ENCODE peak calls at places on chromosome 5, in four cellular contexts. A is GM12878, W is A549, P is endothelial cell of umbilical vein. D is an unnamed sample.

GRCh38 chr5:94618493-94619328 is at the start of the genes KIAA0825 and SLF1:
- DNase-seq in A (peak; percentile 39), W (peak; percentile 85), P (peak; percentile 91), D (peak; percentile 91)

GRCh38 chr5:95995947-95996489 is 34.4 kb upstream of the ELL2 start:
- DNase-seq in A (no peak), W (no peak), P (no peak), D (no peak)

GRCh38 chr5:160290751-160291150 is 21.6 kb downstream of the CCNJL start:
- DNase-seq in A (no peak), W (no peak), P (no peak), D (peak; percentile 71)

GRCh38 chr5:114449836-114450515 is 88.1 kb downstream of the KCNN2 start:
- DNase-seq in A (peak; percentile 60), W (peak; percentile 57), P (peak; percentile 63), D (peak; percentile 61)

GRCh38 chr5:83844320-83845068 is 123.8 kb upstream of the HAPLN1 start:
- DNase-seq in A (peak; percentile 79), W (peak; percentile 2), P (no peak), D (peak; percentile 22)

GRCh38 chr5:54150841-54151240 is 159.5 kb downstream of the ARL15 start:
- DNase-seq in A (no peak), W (no peak), P (no peak), D (no peak)

GRCh38 chr5:75037106-75037505 is 15.3 kb downstream of the GCNT4 start:
- DNase-seq in A (no peak), W (peak; percentile 52), P (peak; percentile 12), D (peak; percentile 11)

GRCh38 chr5:13987843-13988464 is 43.5 kb upstream of the DNAH5 start:
- DNase-seq in A (no peak), W (peak; percentile 71), P (peak; percentile 64), D (peak; percentile 62)

GRCh38 chr5:14011089-14012004 is 66.9 kb upstream of the DNAH5 start:
- DNase-seq in A (no peak), W (peak; percentile 64), P (peak; percentile 89), D (peak; percentile 86)

GRCh38 chr5:131525805-131526204 is 109.2 kb downstream of the RAPGEF6 start:
- DNase-seq in A (no peak), W (no peak), P (no peak), D (peak; percentile 63)

GRCh38 chr5:177393990-177394389 is 6.5 kb downstream of the PFN3 start:
- DNase-seq in A (no peak), W (no peak), P (no peak), D (no peak)

GRCh38 chr5:179142434-179143198 is 82.4 kb downstream of the ZNF354C start:
- DNase-seq in A (no peak), W (no peak), P (no peak), D (no peak)

GRCh38 chr5:116142495-116142894 is 57.7 kb downstream of the COMMD10 start:
- DNase-seq in A (no peak), W (no peak), P (no peak), D (no peak)

GRCh38 chr5:116133281-116133680 is 48.5 kb downstream of the COMMD10 start:
- DNase-seq in A (no peak), W (no peak), P (no peak), D (no peak)

GRCh38 chr5:116135344-116135743 is 50.5 kb downstream of the COMMD10 start:
- DNase-seq in A (peak; percentile 38), W (no peak), P (no peak), D (peak; percentile 5)

DNA sequence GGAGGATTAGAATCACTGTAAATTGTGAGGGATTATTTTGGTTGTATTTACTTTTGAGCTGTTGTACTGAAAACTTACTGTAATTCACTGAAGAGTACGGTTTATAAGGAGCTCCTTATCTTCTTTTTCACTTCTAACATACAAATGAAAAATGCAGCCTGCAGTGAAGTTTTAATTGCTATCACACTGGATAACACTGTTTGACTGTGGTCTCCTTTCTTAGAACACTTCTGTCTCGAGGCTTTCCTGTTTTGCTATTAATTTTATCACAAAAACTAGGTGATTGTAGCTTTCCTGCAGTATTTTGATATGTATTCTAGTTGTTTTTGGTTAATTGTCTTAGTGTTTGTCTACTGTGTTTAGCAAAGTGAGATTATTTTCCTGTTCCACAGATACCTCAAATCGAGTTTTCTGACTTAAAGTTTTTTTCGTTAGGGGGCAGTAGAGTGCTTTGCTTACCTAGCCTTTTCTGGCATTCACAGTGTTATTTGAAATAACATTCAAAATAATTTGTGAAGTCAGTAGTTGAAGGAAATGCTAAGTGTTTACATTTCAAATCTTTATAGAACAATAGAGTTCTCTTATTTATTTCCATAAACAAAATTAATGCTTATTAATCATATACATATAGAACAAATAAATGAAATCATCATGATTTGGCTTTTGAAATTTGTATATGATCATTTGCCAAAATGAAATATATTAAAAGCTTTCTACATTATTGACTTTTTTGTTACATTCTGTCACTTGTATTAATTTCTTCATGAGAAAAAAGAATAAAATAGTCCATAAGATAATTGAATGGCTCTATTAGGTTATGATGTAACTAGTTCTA is 52.9 kb downstream of the COMMD10 start:
- DNase-seq in A (peak; percentile 12), W (peak; percentile 15), P (peak; percentile 71), D (peak; percentile 59)
- TF ChIP-seq CTCF in A (peak; percentile 55), W (peak; percentile 81), P (peak; percentile 52), D (peak; percentile 49)

DNA sequence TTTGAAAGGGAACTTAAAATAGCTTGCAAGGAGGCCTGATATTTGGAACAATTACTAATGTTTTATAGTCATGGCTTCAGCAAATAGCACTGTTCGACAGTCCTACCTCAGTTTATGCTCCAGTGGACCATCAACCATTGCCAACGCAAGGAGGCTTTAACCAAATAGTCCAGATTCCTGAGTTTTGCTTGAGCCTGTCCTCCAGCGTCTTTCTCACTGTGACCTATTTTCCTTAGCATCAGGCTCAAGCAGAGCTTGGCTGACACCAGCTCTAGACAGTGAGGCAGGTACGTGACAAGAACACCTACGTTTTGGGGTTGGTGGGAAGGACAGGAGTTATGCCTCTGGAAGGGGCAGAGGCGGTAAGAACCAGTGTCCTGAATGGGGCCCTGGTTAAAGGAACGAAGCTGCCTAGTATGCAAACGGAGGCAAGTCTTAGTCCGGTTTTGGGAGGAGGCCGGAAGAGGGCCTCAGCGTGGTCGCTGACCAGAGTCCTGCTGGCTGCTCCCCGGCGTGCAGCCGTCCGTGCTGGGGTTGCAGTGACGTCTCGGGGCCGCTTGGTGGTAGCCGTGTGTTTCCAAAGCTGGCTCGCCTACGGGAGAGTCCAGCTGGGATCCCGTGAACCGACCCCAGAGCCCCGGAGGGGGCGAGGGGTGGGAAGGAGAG is 998 bp upstream of the FGF18 start:
- DNase-seq in A (no peak), W (peak; percentile 96), P (peak; percentile 69), D (no peak)
- H3K4me3 ChIP-seq in A (peak overlapping the region; percentile 55), W (peak overlapping the region; percentile 51), P (peak overlapping the region; percentile 23), D (no peak overlapping the region)

DNA sequence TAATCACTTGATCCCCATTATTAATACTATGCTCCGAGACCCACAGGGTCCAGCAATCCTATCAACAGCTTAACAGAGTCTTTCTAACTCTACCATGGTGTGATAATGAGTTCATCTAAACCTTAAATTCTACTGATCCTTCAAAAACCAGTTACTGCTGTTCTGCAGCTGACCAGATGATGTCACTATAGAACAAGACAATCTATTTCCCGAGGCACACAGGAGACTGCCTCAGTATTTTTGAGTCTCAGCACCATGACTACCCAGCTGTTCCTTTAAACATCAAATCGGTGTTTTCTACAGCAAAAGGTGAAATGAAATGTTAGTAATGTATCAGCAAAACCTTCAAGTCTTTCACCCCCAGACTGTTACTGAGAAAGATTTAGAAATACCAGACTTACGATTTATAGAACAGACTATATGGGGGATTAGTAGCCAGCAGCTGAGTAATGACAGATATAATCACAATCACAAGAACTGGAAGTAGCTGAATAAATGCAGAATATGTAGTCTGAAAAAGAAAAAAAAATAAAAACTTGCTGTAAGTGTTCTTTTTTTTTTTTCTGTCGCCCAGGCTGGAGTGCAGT is 16.9 kb downstream of the DNAJC18 start:
- DNase-seq in A (no peak), W (peak; percentile 85), P (peak; percentile 79), D (peak; percentile 77)
- TF ChIP-seq MAX in A (no peak), W (no peak), P (no peak), D (peak; percentile 58)

DNA sequence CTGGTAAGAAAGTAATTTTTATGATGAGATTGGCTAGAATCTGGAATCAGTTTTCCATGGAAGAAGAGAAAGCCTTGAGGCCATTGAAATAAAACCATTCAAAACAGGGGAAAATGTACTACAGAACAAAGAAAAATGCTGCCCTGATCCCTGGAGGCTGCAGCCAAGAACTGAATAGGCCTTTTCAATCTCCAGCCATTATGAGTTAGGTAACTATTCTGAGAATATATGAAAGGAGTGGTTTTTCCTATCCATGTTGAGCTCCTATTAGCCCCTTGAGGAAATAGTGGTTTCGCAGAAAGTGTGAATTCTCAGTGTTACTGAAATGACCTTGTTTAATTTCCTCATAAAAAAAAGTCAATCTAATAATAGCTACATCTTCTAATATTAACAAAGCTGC is 408.5 kb upstream of the GRAMD2B start:
- DNase-seq in A (no peak), W (no peak), P (no peak), D (no peak)
- TF ChIP-seq CTCF in A (no peak), W (no peak), P (no peak), D (no peak)

D was measured in NB4.